ENCODE peak calls at places on chromosomes 13 and 19, in five cellular contexts. X, Q, N, V and L are unnamed samples. For H3K4me1, the result is how much of the 10 kb centered on the place peaks cover.

GRCh38 chr13:90800082-90800746 is 547.3 kb upstream of the MIR17HG start:
- DNase-seq in X (no peak), Q (peak), N (peak), V (no peak), L (peak)

GRCh38 chr13:32314968-32315254 is 252 bp downstream of the ZAR1L start:
- DNase-seq in X (peak), Q (peak), N (no peak), V (peak), L (peak)

GRCh38 chr19:13718733-13719132 is 45.6 kb upstream of the MRI1 start:
- DNase-seq in X (no peak), Q (no peak), N (peak), V (no peak), L (peak)

GRCh38 chr19:5839312-5840017 is at the start of gene FUT6:
- DNase-seq in X (no peak), Q (no peak), N (no peak), V (no peak), L (no peak)

GRCh38 chr19:13089139-13089856 is 13.4 kb downstream of the LYL1 start:
- DNase-seq in X (peak), Q (no peak), N (no peak), V (no peak), L (no peak)

GRCh38 chr19:43504426-43505185 is at the start of gene PHLDB3:
- DNase-seq in X (no peak), Q (no peak), N (peak), V (peak), L (peak)

GRCh38 chr19:45767881-45768643 is 990 bp downstream of the SIX5 start:
- DNase-seq in X (peak), Q (peak), N (peak), V (no peak), L (peak)

GRCh38 chr13:67474114-67474513 is 244.0 kb upstream of the PCDH9 start:
- DNase-seq in X (no peak), Q (no peak), N (no peak), V (no peak), L (no peak)

GRCh38 chr13:30736921-30737320 is 1.6 kb downstream of the ALOX5AP start:
- DNase-seq in X (peak), Q (no peak), N (no peak), V (no peak), L (no peak)

GRCh38 chr19:46967578-46968018 is 52.0 kb upstream of the NPAS1 start:
- DNase-seq in X (no peak), Q (no peak), N (peak), V (peak), L (peak)

GRCh38 chr19:46288896-46289588 is 7.8 kb upstream of the HIF3A start:
- DNase-seq in X (no peak), Q (peak), N (peak), V (no peak), L (peak)

DNA sequence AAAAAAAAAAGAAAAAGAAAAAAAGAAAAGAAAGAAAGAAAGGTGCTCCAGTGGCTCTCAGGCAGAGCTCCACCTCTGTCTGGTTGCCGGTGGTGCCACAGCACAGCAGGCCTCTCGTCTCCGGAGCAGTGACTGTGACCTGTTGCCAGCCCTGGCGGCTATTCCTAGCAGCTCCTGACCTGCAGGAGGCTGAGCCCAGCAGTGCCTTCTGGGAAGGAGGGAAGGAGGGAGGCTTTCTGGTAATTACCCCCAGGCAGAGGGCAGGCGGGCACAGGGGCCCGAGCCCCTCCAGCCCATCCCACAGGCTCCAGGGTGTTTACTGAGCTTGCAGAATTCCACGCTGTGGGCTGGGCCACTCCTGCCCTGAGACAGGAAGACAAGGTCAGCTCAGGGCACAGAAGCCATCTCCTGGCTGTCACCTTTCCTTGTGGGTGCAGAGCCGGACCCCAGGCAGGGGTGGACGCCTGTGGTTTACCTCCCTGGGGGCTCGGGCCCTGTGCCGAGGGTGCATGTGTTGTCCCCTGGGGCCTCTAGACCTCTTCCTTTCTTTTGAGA is 77.9 kb downstream of the GNG7 start:
- DNase-seq in X (peak), Q (no peak), N (peak), V (no peak), L (peak)
- H3K4me1 ChIP-seq in X (half or more), Q (under half), N (under half), V (under half), L (half or more)

GRCh38 chr19:2271516-2272103 is 10.4 kb downstream of the PEAK3 start:
- DNase-seq in X (no peak), Q (peak), N (no peak), V (no peak), L (no peak)
- H3K4me1 ChIP-seq in X (under half), Q (under half), N (half or more), V (under half), L (under half)

GRCh38 chr19:49651029-49651825 is 9.2 kb downstream of the SCAF1 start:
- DNase-seq in X (no peak), Q (no peak), N (no peak), V (no peak), L (no peak)
- H3K4me1 ChIP-seq in X (under half), Q (under half), N (under half), V (under half), L (under half)

GRCh38 chr19:18419699-18420460 is 682 bp downstream of the SSBP4 start:
- DNase-seq in X (peak), Q (peak), N (no peak), V (no peak), L (peak)
- H3K4me1 ChIP-seq in X (half or more), Q (under half), N (half or more), V (half or more), L (under half)

GRCh38 chr19:16834747-16835146 is 5.5 kb downstream of the SIN3B start:
- DNase-seq in X (no peak), Q (no peak), N (no peak), V (no peak), L (no peak)

GRCh38 chr19:16841391-16841926 is 12.3 kb downstream of the SIN3B start:
- DNase-seq in X (no peak), Q (no peak), N (no peak), V (no peak), L (no peak)

GRCh38 chr19:16831531-16831930 is 2.3 kb downstream of the SIN3B start:
- DNase-seq in X (no peak), Q (no peak), N (no peak), V (no peak), L (no peak)

GRCh38 chr19:16836115-16836905 is 7.1 kb downstream of the SIN3B start:
- DNase-seq in X (peak), Q (no peak), N (no peak), V (no peak), L (no peak)

GRCh38 chr19:16836906-16837362 is 7.7 kb downstream of the SIN3B start:
- DNase-seq in X (no peak), Q (no peak), N (no peak), V (no peak), L (no peak)
- H3K4me1 ChIP-seq in X (under half), Q (under half), N (under half), V (under half), L (under half)

GRCh38 chr19:10762656-10763055 is 44.8 kb downstream of the DNM2 start:
- DNase-seq in X (no peak), Q (no peak), N (peak), V (peak), L (no peak)

GRCh38 chr19:10766049-10766623 is 48.3 kb downstream of the DNM2 start:
- DNase-seq in X (no peak), Q (peak), N (no peak), V (no peak), L (peak)

GRCh38 chr19:10763399-10763798 is 45.5 kb downstream of the DNM2 start:
- DNase-seq in X (no peak), Q (no peak), N (no peak), V (no peak), L (no peak)

GRCh38 chr19:10763828-10764339 is 46.0 kb downstream of the DNM2 start:
- DNase-seq in X (no peak), Q (no peak), N (no peak), V (no peak), L (no peak)

GRCh38 chr19:10764340-10764894 is 46.5 kb downstream of the DNM2 start:
- DNase-seq in X (no peak), Q (peak), N (no peak), V (no peak), L (no peak)
- H3K4me1 ChIP-seq in X (under half), Q (under half), N (half or more), V (half or more), L (half or more)

GRCh38 chr19:34186205-34186604 is 13.9 kb downstream of the LSM14A start:
- DNase-seq in X (no peak), Q (no peak), N (no peak), V (no peak), L (no peak)

GRCh38 chr19:34189199-34189916 is 17.1 kb downstream of the LSM14A start:
- DNase-seq in X (no peak), Q (no peak), N (no peak), V (no peak), L (no peak)

GRCh38 chr19:34188388-34188787 is 16.1 kb downstream of the LSM14A start:
- DNase-seq in X (no peak), Q (no peak), N (no peak), V (no peak), L (no peak)

GRCh38 chr19:34184880-34185491 is 12.7 kb downstream of the LSM14A start:
- DNase-seq in X (no peak), Q (no peak), N (no peak), V (no peak), L (no peak)

GRCh38 chr19:34187011-34187410 is 14.7 kb downstream of the LSM14A start:
- DNase-seq in X (no peak), Q (no peak), N (no peak), V (no peak), L (no peak)
- H3K4me1 ChIP-seq in X (half or more), Q (under half), N (half or more), V (half or more), L (half or more)